ENCODE peak calls at places on chromosome 12, in four cellular contexts. K is K562, O is H1, I is GM12878. C is an unnamed sample.

GRCh38 chr12:31317471-31318397 is 8.2 kb downstream of the SINHCAF start:
- DNase-seq in K (no peak), O (no peak), I (no peak), C (no peak)

GRCh38 chr12:94625531-94625930 is 24.8 kb downstream of the TMCC3 start:
- DNase-seq in O (no peak), I (no peak), K (no peak), C (no peak)

GRCh38 chr12:57940915-57941164 is 527 bp upstream of the ATP23 start:
- DNase-seq in K (no peak), O (no peak), I (no peak), C (no peak)

GRCh38 chr12:53049582-53050318 is at the start of gene TNS2:
- DNase-seq in I (no peak), O (no peak), K (peak; percentile 55), C (peak; percentile 72)

GRCh38 chr12:78293039-78293686 is 462.5 kb downstream of the NAV3 start:
- DNase-seq in I (no peak), O (no peak), K (no peak), C (peak; percentile 36)

GRCh38 chr12:116152268-116152667 is 125.2 kb downstream of the MED13L start:
- DNase-seq in I (no peak), O (no peak), K (no peak), C (no peak)

GRCh38 chr12:86669010-86669409 is 412.8 kb upstream of the MGAT4C start:
- DNase-seq in I (no peak), O (no peak), K (no peak), C (no peak)

GRCh38 chr12:7907009-7907408 is 29.0 kb downstream of the SLC2A3 start:
- DNase-seq in O (peak; percentile 49), I (no peak), K (peak; percentile 52), C (peak; percentile 97)

GRCh38 chr12:15446798-15447197 is 124.5 kb downstream of the PTPRO start:
- DNase-seq in K (no peak), I (no peak), O (no peak), C (no peak)

GRCh38 chr12:92032965-92033364 is 112.7 kb downstream of the BTG1 start:
- DNase-seq in K (no peak), O (no peak), I (no peak), C (no peak)
- TF ChIP-seq BRCA1 in K (no peak), O (no peak), I (no peak), C (no peak)

GRCh38 chr12:2539938-2540337 is 254.8 kb upstream of the FKBP4 start:
- DNase-seq in O (no peak), K (no peak), I (no peak), C (no peak)
- TF ChIP-seq CEBPB in O (no peak), K (no peak), I (no peak), C (no peak)

GRCh38 chr12:45852508-45852907 is 123.0 kb downstream of the ARID2 start:
- DNase-seq in O (no peak), I (no peak), K (no peak), C (no peak)
- TF ChIP-seq BRCA1 in O (no peak), I (no peak), K (no peak), C (no peak)

DNA sequence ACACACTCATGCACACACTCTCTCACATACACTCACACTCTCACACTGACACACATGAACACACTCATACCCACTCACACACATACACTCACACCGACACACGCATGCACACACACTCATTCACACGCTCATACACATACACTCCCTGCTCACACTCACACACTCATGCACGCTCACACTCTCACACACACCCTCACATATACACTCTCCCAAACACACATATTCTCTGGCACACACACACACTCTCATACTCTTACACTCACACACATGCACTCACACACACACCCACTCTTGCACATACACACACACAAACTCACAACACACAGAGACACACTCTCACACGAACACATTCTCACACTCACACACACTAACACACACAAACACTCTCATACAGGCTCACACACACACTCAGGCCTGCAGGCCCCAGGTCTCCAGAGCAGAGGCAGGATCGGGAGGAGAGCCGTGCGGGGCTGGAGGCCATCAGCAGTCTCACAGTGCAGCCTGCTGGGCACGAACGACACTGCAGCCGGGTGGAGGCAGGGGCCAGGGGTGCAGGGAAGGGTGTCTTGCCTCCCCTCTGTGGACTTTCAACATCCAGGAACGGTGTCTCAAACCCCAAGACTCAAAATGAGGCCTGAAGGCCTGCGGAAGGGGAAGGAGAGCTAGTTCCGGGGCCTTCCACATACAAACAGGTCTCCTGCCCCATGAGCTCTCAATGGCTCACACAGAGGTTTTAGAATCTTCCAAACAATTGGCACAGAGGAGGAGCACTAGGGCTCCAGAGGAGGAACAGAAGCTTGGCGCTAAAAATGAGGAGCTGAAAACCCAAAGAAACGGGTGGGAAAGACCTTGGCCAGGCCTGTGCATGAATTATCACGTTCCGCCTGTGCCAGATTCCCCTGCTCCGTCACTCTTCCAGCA is 148.6 kb downstream of the ANO2 start:
- DNase-seq in I (no peak), K (peak; percentile 51), O (no peak), C (peak; percentile 5)
- TF ChIP-seq CEBPB in I (no peak), K (no peak), O (no peak), C (no peak)

DNA sequence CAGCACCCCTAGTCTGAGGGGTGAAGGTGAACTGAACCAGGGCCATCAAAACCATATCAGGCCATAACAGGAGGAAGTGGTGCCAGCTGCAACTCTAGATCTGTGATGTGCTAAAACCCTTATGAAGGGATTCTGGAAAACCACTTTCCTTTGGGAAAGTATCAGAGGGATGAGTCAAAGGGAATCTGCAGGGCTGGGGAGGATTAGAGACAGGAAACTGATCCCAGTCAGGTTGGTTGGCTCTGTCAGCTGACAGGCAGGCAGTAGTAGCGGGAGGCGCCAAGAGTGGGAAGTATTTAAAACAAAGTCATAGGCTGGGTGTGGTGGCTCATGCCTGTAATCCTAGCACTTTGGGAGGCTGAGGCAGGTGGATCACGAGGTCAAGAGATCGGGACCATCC is 162.4 kb downstream of the PPM1H start:
- DNase-seq in K (no peak), I (no peak), O (no peak), C (no peak)
- TF ChIP-seq BRCA1 in K (no peak), I (no peak), O (no peak), C (no peak)

GRCh38 chr12:89352242-89352491 is 134 bp downstream of the DUSP6 start:
- DNase-seq in I (no peak), O (no peak), K (no peak), C (no peak)

GRCh38 chr12:89349814-89350213 is 2.5 kb downstream of the DUSP6 start:
- DNase-seq in I (no peak), O (no peak), K (no peak), C (no peak)

GRCh38 chr12:89351489-89352241 is 636 bp downstream of the DUSP6 start:
- DNase-seq in I (no peak), O (no peak), K (no peak), C (no peak)

GRCh38 chr12:89350260-89350659 is 2.0 kb downstream of the DUSP6 start:
- DNase-seq in I (no peak), K (no peak), O (no peak), C (no peak)

GRCh38 chr12:89350661-89351488 is 1.4 kb downstream of the DUSP6 start:
- DNase-seq in I (no peak), K (no peak), O (no peak), C (no peak)
- TF ChIP-seq CEBPB in I (no peak), K (no peak), O (no peak), C (no peak)

GRCh38 chr12:131980263-131980662 is 30.5 kb downstream of the EP400 start:
- DNase-seq in K (no peak), I (no peak), O (no peak), C (no peak)
- TF ChIP-seq BRCA1 in K (no peak), I (no peak), O (no peak), C (no peak)

DNA sequence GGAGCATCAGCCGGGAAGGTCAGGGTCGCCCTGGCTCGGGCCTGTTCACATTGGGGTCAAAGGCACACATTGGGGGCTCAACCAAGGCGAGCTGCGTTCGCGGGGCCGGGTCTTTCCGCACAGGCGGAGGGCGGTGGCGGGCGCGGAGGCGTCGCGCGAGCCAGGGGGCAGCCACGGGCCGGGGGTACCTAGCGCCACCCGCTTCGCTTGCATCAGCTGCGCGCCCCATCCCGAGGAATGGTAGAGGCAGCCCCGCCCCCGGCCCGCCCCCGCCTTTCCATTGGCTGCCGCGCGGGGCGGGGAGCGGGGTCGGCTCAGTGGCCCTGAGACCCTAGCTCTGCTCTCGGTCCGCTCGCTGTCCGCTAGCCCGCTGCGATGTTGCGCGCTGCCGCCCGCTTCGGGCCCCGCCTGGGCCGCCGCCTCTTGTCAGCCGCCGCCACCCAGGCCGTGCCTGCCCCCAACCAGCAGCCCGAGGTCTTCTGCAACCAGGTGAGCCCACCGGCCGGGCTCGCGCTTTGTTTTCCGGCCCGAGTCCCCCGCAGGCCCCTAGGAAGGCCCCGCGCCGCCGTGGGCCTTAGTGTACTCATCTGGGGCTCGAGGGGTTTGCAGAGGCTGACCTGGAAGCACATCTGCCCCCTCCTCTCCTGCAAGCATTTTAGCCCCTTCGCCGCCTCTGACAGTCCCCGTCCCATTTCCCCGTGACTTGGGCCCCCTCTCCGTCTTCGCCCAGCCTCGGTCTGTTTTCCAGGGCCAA is at the start of gene ALDH2:
- DNase-seq in O (peak; percentile 50), K (peak; percentile 99), I (no peak), C (peak; percentile 72)
- TF ChIP-seq CEBPB in O (peak; percentile 51), K (no peak), I (no peak), C (peak; percentile 42)

C was measured in HepG2.